ENCODE peak calls at places on chromosome 2, in five cellular contexts. T, P, U, C and Z are unnamed samples.

GRCh38 chr2:217254111-217254510 is 394.2 kb upstream of the TNP1 start:
- DNase-seq in U (no peak), C (no peak), T (peak), P (no peak), Z (no peak)

GRCh38 chr2:30362468-30363081 is 84.5 kb upstream of the LCLAT1 start:
- DNase-seq in P (peak), C (no peak), T (no peak), U (peak), Z (peak)

GRCh38 chr2:148888003-148888501 is 13.0 kb downstream of the KIF5C start:
- DNase-seq in C (no peak), P (no peak), T (no peak), U (no peak), Z (no peak)

GRCh38 chr2:122183890-122184289 is 428.4 kb downstream of the TSN start:
- DNase-seq in C (no peak), P (no peak), U (no peak), T (no peak), Z (no peak)

GRCh38 chr2:98532761-98533160 is 75.6 kb downstream of the COA5 start:
- DNase-seq in T (no peak), P (no peak), C (no peak), U (no peak), Z (no peak)

GRCh38 chr2:121028577-121028976 is 256.4 kb downstream of the TFCP2L1 start:
- DNase-seq in C (no peak), P (no peak), T (no peak), U (no peak), Z (no peak)

GRCh38 chr2:30425326-30425725 is 21.7 kb upstream of the LCLAT1 start:
- DNase-seq in C (no peak), U (no peak), P (peak), T (peak), Z (no peak)

GRCh38 chr2:1855150-1855549 is 110.8 kb upstream of the PXDN start:
- DNase-seq in U (peak), P (no peak), T (peak), C (no peak), Z (peak)

GRCh38 chr2:61510674-61511671 is 27.2 kb downstream of the XPO1 start:
- DNase-seq in U (no peak), C (no peak), T (no peak), P (no peak), Z (no peak)

GRCh38 chr2:190261851-190262250 is 57.8 kb downstream of the HIBCH start:
- DNase-seq in T (no peak), U (no peak), C (no peak), P (no peak), Z (no peak)

GRCh38 chr2:28665041-28665704 is 86.5 kb upstream of the PPP1CB start:
- DNase-seq in P (peak), C (peak), U (no peak), T (peak), Z (peak)

GRCh38 chr2:8681786-8682692 is at the start of gene ID2:
- DNase-seq in P (peak), C (peak), U (peak), T (peak), Z (peak)

GRCh38 chr2:160516547-160517365 is 23.1 kb upstream of the RBMS1 start:
- DNase-seq in C (no peak), T (peak), P (peak), U (no peak), Z (peak)

GRCh38 chr2:17303054-17303453 is 215.2 kb downstream of the RAD51AP2 start:
- DNase-seq in T (peak), U (no peak), C (no peak), P (peak), Z (no peak)

GRCh38 chr2:171864357-171864985 is 29.6 kb downstream of the SLC25A12 start:
- DNase-seq in T (no peak), C (no peak), P (no peak), U (no peak), Z (no peak)

GRCh38 chr2:48435909-48436308 is 94.0 kb upstream of the STON1 start:
- DNase-seq in P (no peak), C (no peak), T (peak), U (no peak), Z (no peak)

GRCh38 chr2:169965495-169965894 is 138.2 kb downstream of the UBR3 start:
- DNase-seq in T (peak), U (no peak), P (no peak), C (no peak), Z (no peak)

GRCh38 chr2:30026091-30027055 is 105.0 kb upstream of the ALK start:
- DNase-seq in C (peak), T (peak), U (peak), P (peak), Z (peak)

GRCh38 chr2:134389331-134389835 is 135.5 kb downstream of the MGAT5 start:
- DNase-seq in P (no peak), T (no peak), C (no peak), U (no peak), Z (no peak)